ENCODE peak calls at places on chromosomes 5 and 9, in ten cellular contexts. N is SJSA1, G is transverse colon, I is tibial artery, A is A549, X is left ventricle myocardium inferior, W is uterus, F is pancreas, Q is aorta, H is psoas muscle. S is an unnamed sample.

GRCh38 chr5:9174446-9174845 is 371.4 kb downstream of the SEMA5A start:
- DNase-seq in N (no peak), G (no peak), I (no peak), A (no peak), X (no peak), W (no peak), F (no peak), Q (no peak), H (no peak), S (no peak)

GRCh38 chr9:128969491-128969890 is 22.0 kb downstream of the NUP188 start:
- DNase-seq in N (no peak), G (no peak), I (no peak), A (no peak), X (no peak), W (no peak), F (no peak), Q (no peak), H (no peak), S (no peak)

GRCh38 chr5:82641362-82641988 is 363.3 kb upstream of the RPS23 start:
- DNase-seq in N (no peak), G (peak; percentile 74), I (peak; percentile 88), A (peak; percentile 69), X (peak; percentile 30), W (peak; percentile 71), F (no peak), Q (peak; percentile 79), H (peak; percentile 51), S (peak; percentile 22)

GRCh38 chr5:64497390-64497789 is 8.4 kb upstream of the RGS7BP start:
- DNase-seq in N (no peak), G (no peak), I (no peak), A (no peak), X (no peak), W (no peak), F (no peak), Q (no peak), H (no peak), S (no peak)

GRCh38 chr5:58770131-58770530 is 187.3 kb downstream of the RAB3C start:
- DNase-seq in N (no peak), G (no peak), I (no peak), A (no peak), X (no peak), W (no peak), F (no peak), Q (no peak), H (no peak), S (no peak)

GRCh38 chr5:135217669-135218485 is 181.2 kb downstream of the MACROH2A1 start:
- DNase-seq in N (peak; percentile 44), G (no peak), I (peak; percentile 37), A (peak; percentile 18), X (no peak), W (no peak), F (no peak), Q (peak; percentile 27), H (no peak), S (peak; percentile 39)

GRCh38 chr5:86605881-86606280 is 11.9 kb upstream of the COX7C start:
- DNase-seq in N (no peak), G (no peak), I (no peak), A (no peak), X (no peak), W (no peak), F (no peak), Q (no peak), H (no peak), S (no peak)

GRCh38 chr5:100788417-100788816 is 114.7 kb downstream of the ST8SIA4 start:
- DNase-seq in N (no peak), G (no peak), I (no peak), A (no peak), X (no peak), W (no peak), F (no peak), Q (no peak), H (no peak), S (no peak)

GRCh38 chr5:27474395-27474794 is 436.0 kb upstream of the CDH9 start:
- DNase-seq in N (no peak), G (no peak), I (no peak), A (no peak), X (no peak), W (no peak), F (no peak), Q (no peak), H (no peak), S (no peak)

GRCh38 chr5:27475063-27475462 is 436.7 kb upstream of the CDH9 start:
- DNase-seq in N (no peak), G (no peak), I (no peak), A (no peak), X (no peak), W (no peak), F (no peak), Q (no peak), H (no peak), S (no peak)

GRCh38 chr5:27477550-27477949 is 439.2 kb upstream of the CDH9 start:
- DNase-seq in N (no peak), G (no peak), I (no peak), A (no peak), X (no peak), W (no peak), F (no peak), Q (no peak), H (no peak), S (no peak)

GRCh38 chr5:27474054-27474323 is 435.6 kb upstream of the CDH9 start:
- DNase-seq in N (no peak), G (no peak), I (no peak), A (no peak), X (no peak), W (no peak), F (no peak), Q (no peak), H (no peak), S (no peak)

GRCh38 chr5:27476356-27476988 is 438.1 kb upstream of the CDH9 start:
- DNase-seq in N (no peak), G (no peak), I (no peak), A (no peak), X (no peak), W (no peak), F (no peak), Q (no peak), H (no peak), S (no peak)
- H3K9me3 ChIP-seq in N (no peaks in the 10 kb centered on the region), G (peaks cover 15% of the 10 kb centered on the region), I (no peaks in the 10 kb centered on the region), A (peaks cover 3% of the 10 kb centered on the region), X (peaks cover 46% of the 10 kb centered on the region), W (no peaks in the 10 kb centered on the region), F (no peaks in the 10 kb centered on the region), Q (peaks cover 4% of the 10 kb centered on the region), H (no peaks in the 10 kb centered on the region), S (peaks cover 9% of the 10 kb centered on the region)

GRCh38 chr5:81167544-81167943 is 65.6 kb upstream of the CKMT2 start:
- DNase-seq in N (no peak), G (no peak), I (no peak), A (no peak), X (no peak), W (no peak), F (no peak), Q (no peak), H (no peak), S (no peak)

GRCh38 chr5:81164466-81164865 is 68.7 kb upstream of the CKMT2 start:
- DNase-seq in N (no peak), G (no peak), I (no peak), A (no peak), X (no peak), W (no peak), F (no peak), Q (no peak), H (no peak), S (no peak)

GRCh38 chr5:81164936-81165335 is 68.2 kb upstream of the CKMT2 start:
- DNase-seq in N (no peak), G (no peak), I (no peak), A (no peak), X (no peak), W (no peak), F (no peak), Q (no peak), H (no peak), S (no peak)

GRCh38 chr5:81165493-81166119 is 67.5 kb upstream of the CKMT2 start:
- DNase-seq in N (peak; percentile 78), G (peak; percentile 51), I (no peak), A (peak; percentile 69), X (peak; percentile 40), W (peak; percentile 30), F (no peak), Q (no peak), H (no peak), S (peak; percentile 83)

DNA sequence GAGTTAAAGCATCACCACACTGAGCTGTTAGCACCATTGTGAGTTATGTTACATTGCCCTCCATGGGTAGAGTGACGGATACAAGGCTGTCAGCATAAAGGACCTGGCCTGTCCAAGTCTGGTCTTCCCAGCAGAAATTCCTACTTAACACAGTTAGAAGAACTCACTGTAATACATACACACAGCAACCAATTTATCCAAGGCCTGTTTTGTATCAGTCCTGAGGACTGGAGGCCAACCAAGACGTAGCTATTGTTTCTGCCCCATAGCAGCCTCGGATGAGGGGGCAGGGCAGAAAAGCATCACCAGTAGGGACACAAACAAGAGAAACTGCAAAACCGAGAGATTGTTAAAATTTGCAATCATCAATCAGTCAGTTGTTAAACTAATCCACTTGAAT is 66.0 kb upstream of the CKMT2 start:
- DNase-seq in N (no peak), G (no peak), I (no peak), A (no peak), X (no peak), W (no peak), F (no peak), Q (no peak), H (no peak), S (no peak)
- H3K27ac ChIP-seq in N (no peak overlapping the region), G (no peak overlapping the region), I (no peak overlapping the region), A (no peak overlapping the region), X (no peak overlapping the region), W (no peak overlapping the region), F (no peak overlapping the region), Q (no peak overlapping the region), H (no peak overlapping the region), S (no peak overlapping the region)

GRCh38 chr5:31194892-31195291 is 1.4 kb downstream of the CDH6 start:
- DNase-seq in N (no peak), G (no peak), I (no peak), A (peak; percentile 6), X (no peak), W (no peak), F (no peak), Q (no peak), H (no peak), S (no peak)

GRCh38 chr5:31194458-31194808 is 947 bp downstream of the CDH6 start:
- DNase-seq in N (no peak), G (no peak), I (no peak), A (no peak), X (no peak), W (no peak), F (no peak), Q (no peak), H (no peak), S (peak; percentile 11)

GRCh38 chr5:31193591-31194457 is at the start of gene CDH6:
- DNase-seq in N (no peak), G (peak; percentile 9), I (peak; percentile 79), A (peak; percentile 30), X (peak; percentile 21), W (peak; percentile 16), F (peak; percentile 59), Q (peak; percentile 55), H (no peak), S (peak; percentile 52)

GRCh38 chr5:31193026-31193425 is 460 bp upstream of the CDH6 start:
- DNase-seq in N (no peak), G (no peak), I (no peak), A (no peak), X (no peak), W (no peak), F (no peak), Q (no peak), H (no peak), S (no peak)

GRCh38 chr5:31192442-31192841 is 1.0 kb upstream of the CDH6 start:
- DNase-seq in N (no peak), G (no peak), I (no peak), A (no peak), X (no peak), W (no peak), F (no peak), Q (no peak), H (no peak), S (peak; percentile 20)
- H3K4me3 ChIP-seq in N (no peak overlapping the region), G (no peak overlapping the region), I (no peak overlapping the region), A (no peak overlapping the region), X (peak overlapping the region; percentile 69), W (no peak overlapping the region), F (no peak overlapping the region), Q (no peak overlapping the region), H (no peak overlapping the region), S (no peak overlapping the region)

GRCh38 chr5:165139262-165139661 is 1633.8 kb downstream of the MAT2B start:
- DNase-seq in N (no peak), G (no peak), I (no peak), A (no peak), X (no peak), W (no peak), F (no peak), Q (no peak), H (no peak), S (no peak)

GRCh38 chr5:165137701-165138100 is 1632.3 kb downstream of the MAT2B start:
- DNase-seq in N (no peak), G (no peak), I (no peak), A (no peak), X (no peak), W (no peak), F (no peak), Q (no peak), H (no peak), S (no peak)

GRCh38 chr5:165135551-165135950 is 1630.1 kb downstream of the MAT2B start:
- DNase-seq in N (no peak), G (no peak), I (no peak), A (no peak), X (no peak), W (no peak), F (no peak), Q (no peak), H (no peak), S (no peak)

GRCh38 chr5:165139730-165140129 is 1634.3 kb downstream of the MAT2B start:
- DNase-seq in N (no peak), G (no peak), I (no peak), A (no peak), X (no peak), W (no peak), F (no peak), Q (no peak), H (no peak), S (no peak)

GRCh38 chr5:165138261-165138660 is 1632.8 kb downstream of the MAT2B start:
- DNase-seq in N (no peak), G (no peak), I (no peak), A (no peak), X (no peak), W (no peak), F (no peak), Q (no peak), H (no peak), S (no peak)
- H3K9me3 ChIP-seq in N (peaks cover 9% of the 10 kb centered on the region), G (no peaks in the 10 kb centered on the region), I (no peaks in the 10 kb centered on the region), A (no peaks in the 10 kb centered on the region), X (no peaks in the 10 kb centered on the region), W (no peaks in the 10 kb centered on the region), F (no peaks in the 10 kb centered on the region), Q (no peaks in the 10 kb centered on the region), H (no peaks in the 10 kb centered on the region), S (no peaks in the 10 kb centered on the region)

S was measured in WERI-Rb-1.